ENCODE peak calls at places on chromosomes 5 and 9, in eight cellular contexts. One of them, this sample, is unnamed.

GRCh38 chr5:58933891-58934628 is 351.2 kb downstream of the RAB3C start:
- DNase-seq in astrocyte of the cerebellum: no peak
- DNase-seq in trophoblast cell: no peak
- DNase-seq in naive thymus-derived CD4-positive, alpha-beta T cell: peak; percentile 57
- DNase-seq in stimulated activated naive CD8-positive, alpha-beta T cell treated with anti-CD3 and anti-CD28 coated beads, Interleukin-15, Interleukin-2, amounts not matched to agents 100 U/mL and 50 U/mL, for 24 hours: peak; percentile 19
- DNase-seq in NCI-H2081: no peak
- DNase-seq in neuronal stem cell: no peak
- DNase-seq in GM20000: no peak
- DNase-seq in this sample: peak; percentile 14

GRCh38 chr5:139838381-139839197 is 43.0 kb downstream of the PSD2 start:
- DNase-seq in astrocyte of the cerebellum: no peak
- DNase-seq in NCI-H2081: no peak
- DNase-seq in trophoblast cell: no peak
- DNase-seq in naive thymus-derived CD4-positive, alpha-beta T cell: no peak
- DNase-seq in GM20000: no peak
- DNase-seq in stimulated activated naive CD8-positive, alpha-beta T cell treated with anti-CD3 and anti-CD28 coated beads, Interleukin-15, Interleukin-2, amounts not matched to agents 100 U/mL and 50 U/mL, for 24 hours: no peak
- DNase-seq in neuronal stem cell: no peak
- DNase-seq in this sample: no peak

GRCh38 chr9:89933578-89933977 is 328.8 kb downstream of the GADD45G start:
- DNase-seq in neuronal stem cell: no peak
- DNase-seq in naive thymus-derived CD4-positive, alpha-beta T cell: no peak
- DNase-seq in stimulated activated naive CD8-positive, alpha-beta T cell treated with anti-CD3 and anti-CD28 coated beads, Interleukin-15, Interleukin-2, amounts not matched to agents 100 U/mL and 50 U/mL, for 24 hours: no peak
- DNase-seq in NCI-H2081: no peak
- DNase-seq in astrocyte of the cerebellum: no peak
- DNase-seq in GM20000: no peak
- DNase-seq in trophoblast cell: no peak
- DNase-seq in this sample: no peak

GRCh38 chr5:2750758-2751464 is 566 bp downstream of the IRX2 start:
- DNase-seq in trophoblast cell: peak; percentile 55
- DNase-seq in neuronal stem cell: no peak
- DNase-seq in stimulated activated naive CD8-positive, alpha-beta T cell treated with anti-CD3 and anti-CD28 coated beads, Interleukin-15, Interleukin-2, amounts not matched to agents 100 U/mL and 50 U/mL, for 24 hours: no peak
- DNase-seq in NCI-H2081: no peak
- DNase-seq in astrocyte of the cerebellum: no peak
- DNase-seq in naive thymus-derived CD4-positive, alpha-beta T cell: no peak
- DNase-seq in GM20000: no peak
- DNase-seq in this sample: no peak

GRCh38 chr9:103713631-103714030 is 380.5 kb upstream of the SMC2 start:
- DNase-seq in stimulated activated naive CD8-positive, alpha-beta T cell treated with anti-CD3 and anti-CD28 coated beads, Interleukin-15, Interleukin-2, amounts not matched to agents 100 U/mL and 50 U/mL, for 24 hours: no peak
- DNase-seq in astrocyte of the cerebellum: no peak
- DNase-seq in naive thymus-derived CD4-positive, alpha-beta T cell: no peak
- DNase-seq in trophoblast cell: no peak
- DNase-seq in GM20000: no peak
- DNase-seq in neuronal stem cell: no peak
- DNase-seq in NCI-H2081: no peak
- DNase-seq in this sample: peak; percentile 28

GRCh38 chr5:135185461-135186075 is 151.5 kb upstream of the PITX1 start:
- DNase-seq in naive thymus-derived CD4-positive, alpha-beta T cell: peak; percentile 34
- DNase-seq in astrocyte of the cerebellum: peak; percentile 85
- DNase-seq in NCI-H2081: peak; percentile 20
- DNase-seq in trophoblast cell: peak; percentile 35
- DNase-seq in stimulated activated naive CD8-positive, alpha-beta T cell treated with anti-CD3 and anti-CD28 coated beads, Interleukin-15, Interleukin-2, amounts not matched to agents 100 U/mL and 50 U/mL, for 24 hours: no peak
- DNase-seq in neuronal stem cell: no peak
- DNase-seq in GM20000: no peak
- DNase-seq in this sample: peak; percentile 41

GRCh38 chr5:168699002-168699401 is 119.8 kb upstream of the PANK3 start:
- DNase-seq in stimulated activated naive CD8-positive, alpha-beta T cell treated with anti-CD3 and anti-CD28 coated beads, Interleukin-15, Interleukin-2, amounts not matched to agents 100 U/mL and 50 U/mL, for 24 hours: no peak
- DNase-seq in astrocyte of the cerebellum: no peak
- DNase-seq in NCI-H2081: no peak
- DNase-seq in naive thymus-derived CD4-positive, alpha-beta T cell: no peak
- DNase-seq in trophoblast cell: no peak
- DNase-seq in neuronal stem cell: no peak
- DNase-seq in GM20000: no peak
- DNase-seq in this sample: no peak

GRCh38 chr5:143775258-143775657 is 36.7 kb upstream of the HMHB1 start:
- DNase-seq in trophoblast cell: no peak
- DNase-seq in astrocyte of the cerebellum: no peak
- DNase-seq in GM20000: no peak
- DNase-seq in NCI-H2081: no peak
- DNase-seq in neuronal stem cell: no peak
- DNase-seq in naive thymus-derived CD4-positive, alpha-beta T cell: no peak
- DNase-seq in stimulated activated naive CD8-positive, alpha-beta T cell treated with anti-CD3 and anti-CD28 coated beads, Interleukin-15, Interleukin-2, amounts not matched to agents 100 U/mL and 50 U/mL, for 24 hours: no peak
- DNase-seq in this sample: peak; percentile 47

GRCh38 chr9:99822096-99822595 is 461 bp downstream of the NR4A3 start:
- DNase-seq in stimulated activated naive CD8-positive, alpha-beta T cell treated with anti-CD3 and anti-CD28 coated beads, Interleukin-15, Interleukin-2, amounts not matched to agents 100 U/mL and 50 U/mL, for 24 hours: no peak
- DNase-seq in NCI-H2081: no peak
- DNase-seq in GM20000: peak; percentile 39
- DNase-seq in trophoblast cell: no peak
- DNase-seq in naive thymus-derived CD4-positive, alpha-beta T cell: no peak
- DNase-seq in neuronal stem cell: no peak
- DNase-seq in astrocyte of the cerebellum: no peak
- DNase-seq in this sample: no peak

GRCh38 chr9:77793909-77794308 is 145.8 kb upstream of the GNA14 start:
- DNase-seq in NCI-H2081: peak; percentile 53
- DNase-seq in astrocyte of the cerebellum: no peak
- DNase-seq in trophoblast cell: no peak
- DNase-seq in neuronal stem cell: no peak
- DNase-seq in naive thymus-derived CD4-positive, alpha-beta T cell: no peak
- DNase-seq in stimulated activated naive CD8-positive, alpha-beta T cell treated with anti-CD3 and anti-CD28 coated beads, Interleukin-15, Interleukin-2, amounts not matched to agents 100 U/mL and 50 U/mL, for 24 hours: no peak
- DNase-seq in GM20000: no peak
- DNase-seq in this sample: peak; percentile 67

GRCh38 chr5:152106571-152106970 is 181.9 kb upstream of the GLRA1 start:
- DNase-seq in trophoblast cell: no peak
- DNase-seq in NCI-H2081: no peak
- DNase-seq in stimulated activated naive CD8-positive, alpha-beta T cell treated with anti-CD3 and anti-CD28 coated beads, Interleukin-15, Interleukin-2, amounts not matched to agents 100 U/mL and 50 U/mL, for 24 hours: no peak
- DNase-seq in neuronal stem cell: no peak
- DNase-seq in GM20000: no peak
- DNase-seq in naive thymus-derived CD4-positive, alpha-beta T cell: no peak
- DNase-seq in astrocyte of the cerebellum: no peak
- DNase-seq in this sample: no peak

GRCh38 chr9:26324787-26325186 is 567.8 kb downstream of the CAAP1 start:
- DNase-seq in trophoblast cell: no peak
- DNase-seq in astrocyte of the cerebellum: no peak
- DNase-seq in NCI-H2081: no peak
- DNase-seq in stimulated activated naive CD8-positive, alpha-beta T cell treated with anti-CD3 and anti-CD28 coated beads, Interleukin-15, Interleukin-2, amounts not matched to agents 100 U/mL and 50 U/mL, for 24 hours: no peak
- DNase-seq in naive thymus-derived CD4-positive, alpha-beta T cell: no peak
- DNase-seq in GM20000: no peak
- DNase-seq in neuronal stem cell: no peak
- DNase-seq in this sample: peak; percentile 59

GRCh38 chr5:37495668-37496067 is 116.5 kb downstream of the WDR70 start:
- DNase-seq in GM20000: no peak
- DNase-seq in NCI-H2081: no peak
- DNase-seq in astrocyte of the cerebellum: peak; percentile 32
- DNase-seq in neuronal stem cell: no peak
- DNase-seq in stimulated activated naive CD8-positive, alpha-beta T cell treated with anti-CD3 and anti-CD28 coated beads, Interleukin-15, Interleukin-2, amounts not matched to agents 100 U/mL and 50 U/mL, for 24 hours: no peak
- DNase-seq in naive thymus-derived CD4-positive, alpha-beta T cell: no peak
- DNase-seq in trophoblast cell: no peak
- DNase-seq in this sample: peak; percentile 45

GRCh38 chr5:42718591-42718990 is 38.0 kb upstream of the CCDC152 start:
- DNase-seq in neuronal stem cell: no peak
- DNase-seq in naive thymus-derived CD4-positive, alpha-beta T cell: no peak
- DNase-seq in astrocyte of the cerebellum: peak; percentile 40
- DNase-seq in stimulated activated naive CD8-positive, alpha-beta T cell treated with anti-CD3 and anti-CD28 coated beads, Interleukin-15, Interleukin-2, amounts not matched to agents 100 U/mL and 50 U/mL, for 24 hours: peak; percentile 3
- DNase-seq in NCI-H2081: no peak
- DNase-seq in trophoblast cell: no peak
- DNase-seq in GM20000: no peak
- DNase-seq in this sample: peak; percentile 10

GRCh38 chr9:7691909-7692308 is 107.7 kb downstream of the DMAC1 start:
- DNase-seq in neuronal stem cell: no peak
- DNase-seq in NCI-H2081: no peak
- DNase-seq in stimulated activated naive CD8-positive, alpha-beta T cell treated with anti-CD3 and anti-CD28 coated beads, Interleukin-15, Interleukin-2, amounts not matched to agents 100 U/mL and 50 U/mL, for 24 hours: no peak
- DNase-seq in trophoblast cell: no peak
- DNase-seq in naive thymus-derived CD4-positive, alpha-beta T cell: no peak
- DNase-seq in astrocyte of the cerebellum: no peak
- DNase-seq in GM20000: no peak
- DNase-seq in this sample: no peak

GRCh38 chr9:137973829-137974416 is 96.3 kb downstream of the CACNA1B start:
- DNase-seq in astrocyte of the cerebellum: no peak
- DNase-seq in NCI-H2081: no peak
- DNase-seq in trophoblast cell: no peak
- DNase-seq in stimulated activated naive CD8-positive, alpha-beta T cell treated with anti-CD3 and anti-CD28 coated beads, Interleukin-15, Interleukin-2, amounts not matched to agents 100 U/mL and 50 U/mL, for 24 hours: no peak
- DNase-seq in neuronal stem cell: no peak
- DNase-seq in GM20000: no peak
- DNase-seq in naive thymus-derived CD4-positive, alpha-beta T cell: no peak
- DNase-seq in this sample: no peak

GRCh38 chr9:126376903-126377342 is 50.3 kb downstream of the MVB12B start:
- DNase-seq in naive thymus-derived CD4-positive, alpha-beta T cell: no peak
- DNase-seq in stimulated activated naive CD8-positive, alpha-beta T cell treated with anti-CD3 and anti-CD28 coated beads, Interleukin-15, Interleukin-2, amounts not matched to agents 100 U/mL and 50 U/mL, for 24 hours: no peak
- DNase-seq in astrocyte of the cerebellum: no peak
- DNase-seq in GM20000: no peak
- DNase-seq in neuronal stem cell: peak; percentile 38
- DNase-seq in NCI-H2081: no peak
- DNase-seq in trophoblast cell: no peak
- DNase-seq in this sample: no peak

GRCh38 chr5:149005077-149005892 is 57.6 kb downstream of the SH3TC2 start:
- DNase-seq in neuronal stem cell: no peak
- DNase-seq in stimulated activated naive CD8-positive, alpha-beta T cell treated with anti-CD3 and anti-CD28 coated beads, Interleukin-15, Interleukin-2, amounts not matched to agents 100 U/mL and 50 U/mL, for 24 hours: no peak
- DNase-seq in trophoblast cell: no peak
- DNase-seq in NCI-H2081: no peak
- DNase-seq in GM20000: no peak
- DNase-seq in naive thymus-derived CD4-positive, alpha-beta T cell: no peak
- DNase-seq in astrocyte of the cerebellum: no peak
- DNase-seq in this sample: peak; percentile 85

GRCh38 chr5:52657231-52657645 is 130.5 kb upstream of the ITGA1 start:
- DNase-seq in trophoblast cell: no peak
- DNase-seq in naive thymus-derived CD4-positive, alpha-beta T cell: no peak
- DNase-seq in astrocyte of the cerebellum: peak; percentile 48
- DNase-seq in neuronal stem cell: peak; percentile 41
- DNase-seq in GM20000: peak; percentile 29
- DNase-seq in NCI-H2081: peak; percentile 68
- DNase-seq in stimulated activated naive CD8-positive, alpha-beta T cell treated with anti-CD3 and anti-CD28 coated beads, Interleukin-15, Interleukin-2, amounts not matched to agents 100 U/mL and 50 U/mL, for 24 hours: no peak
- DNase-seq in this sample: peak; percentile 74

GRCh38 chr5:90598300-90598699 is 39.7 kb downstream of the ADGRV1 start:
- DNase-seq in neuronal stem cell: no peak
- DNase-seq in astrocyte of the cerebellum: no peak
- DNase-seq in GM20000: no peak
- DNase-seq in NCI-H2081: no peak
- DNase-seq in stimulated activated naive CD8-positive, alpha-beta T cell treated with anti-CD3 and anti-CD28 coated beads, Interleukin-15, Interleukin-2, amounts not matched to agents 100 U/mL and 50 U/mL, for 24 hours: no peak
- DNase-seq in naive thymus-derived CD4-positive, alpha-beta T cell: no peak
- DNase-seq in trophoblast cell: no peak
- DNase-seq in this sample: no peak

GRCh38 chr5:122534829-122535228 is 222.8 kb downstream of the SNCAIP start:
- DNase-seq in trophoblast cell: no peak
- DNase-seq in neuronal stem cell: no peak
- DNase-seq in astrocyte of the cerebellum: no peak
- DNase-seq in naive thymus-derived CD4-positive, alpha-beta T cell: no peak
- DNase-seq in stimulated activated naive CD8-positive, alpha-beta T cell treated with anti-CD3 and anti-CD28 coated beads, Interleukin-15, Interleukin-2, amounts not matched to agents 100 U/mL and 50 U/mL, for 24 hours: no peak
- DNase-seq in GM20000: no peak
- DNase-seq in NCI-H2081: no peak
- DNase-seq in this sample: no peak

GRCh38 chr5:159978358-159978757 is 30.6 kb upstream of the TTC1 start:
- DNase-seq in naive thymus-derived CD4-positive, alpha-beta T cell: no peak
- DNase-seq in astrocyte of the cerebellum: no peak
- DNase-seq in neuronal stem cell: no peak
- DNase-seq in NCI-H2081: no peak
- DNase-seq in GM20000: no peak
- DNase-seq in trophoblast cell: no peak
- DNase-seq in stimulated activated naive CD8-positive, alpha-beta T cell treated with anti-CD3 and anti-CD28 coated beads, Interleukin-15, Interleukin-2, amounts not matched to agents 100 U/mL and 50 U/mL, for 24 hours: no peak
- DNase-seq in this sample: no peak

GRCh38 chr9:90842984-90843383 is 41.4 kb downstream of the SYK start:
- DNase-seq in trophoblast cell: no peak
- DNase-seq in NCI-H2081: no peak
- DNase-seq in naive thymus-derived CD4-positive, alpha-beta T cell: no peak
- DNase-seq in stimulated activated naive CD8-positive, alpha-beta T cell treated with anti-CD3 and anti-CD28 coated beads, Interleukin-15, Interleukin-2, amounts not matched to agents 100 U/mL and 50 U/mL, for 24 hours: no peak
- DNase-seq in neuronal stem cell: no peak
- DNase-seq in GM20000: peak; percentile 34
- DNase-seq in astrocyte of the cerebellum: no peak
- DNase-seq in this sample: no peak

GRCh38 chr9:90942555-90942954 is 140.9 kb downstream of the SYK start:
- DNase-seq in stimulated activated naive CD8-positive, alpha-beta T cell treated with anti-CD3 and anti-CD28 coated beads, Interleukin-15, Interleukin-2, amounts not matched to agents 100 U/mL and 50 U/mL, for 24 hours: no peak
- DNase-seq in astrocyte of the cerebellum: no peak
- DNase-seq in NCI-H2081: no peak
- DNase-seq in neuronal stem cell: no peak
- DNase-seq in naive thymus-derived CD4-positive, alpha-beta T cell: no peak
- DNase-seq in GM20000: no peak
- DNase-seq in trophoblast cell: no peak
- DNase-seq in this sample: no peak

GRCh38 chr9:127163409-127163808 is 41.0 kb upstream of the ANGPTL2 start:
- DNase-seq in NCI-H2081: no peak
- DNase-seq in trophoblast cell: no peak
- DNase-seq in naive thymus-derived CD4-positive, alpha-beta T cell: no peak
- DNase-seq in neuronal stem cell: no peak
- DNase-seq in astrocyte of the cerebellum: no peak
- DNase-seq in stimulated activated naive CD8-positive, alpha-beta T cell treated with anti-CD3 and anti-CD28 coated beads, Interleukin-15, Interleukin-2, amounts not matched to agents 100 U/mL and 50 U/mL, for 24 hours: no peak
- DNase-seq in GM20000: no peak
- DNase-seq in this sample: peak; percentile 88

This sample was measured in fibroblast of pulmonary artery.